ENCODE peak calls at places on chromosomes 7 and 10, in seven cellular contexts. One of them, this sample, is unnamed.

GRCh38 chr10:131219584-131219886 is 92.0 kb downstream of the TCERG1L start:
- DNase-seq in mesendoderm: no peak
- DNase-seq in PC-3: no peak
- DNase-seq in gastrocnemius medialis: no peak
- DNase-seq in mesenchymal stem cell: no peak
- DNase-seq in pancreas: no peak
- DNase-seq in breast epithelium: no peak
- DNase-seq in this sample: no peak

GRCh38 chr10:17214991-17215781 is 12.9 kb upstream of the VIM start:
- DNase-seq in mesendoderm: no peak
- DNase-seq in PC-3: peak
- DNase-seq in gastrocnemius medialis: no peak
- DNase-seq in mesenchymal stem cell: peak
- DNase-seq in pancreas: no peak
- DNase-seq in breast epithelium: no peak
- DNase-seq in this sample: no peak

GRCh38 chr7:106450716-106451115 is 165.9 kb upstream of the NAMPT start:
- DNase-seq in mesendoderm: no peak
- DNase-seq in PC-3: no peak
- DNase-seq in gastrocnemius medialis: no peak
- DNase-seq in mesenchymal stem cell: no peak
- DNase-seq in pancreas: no peak
- DNase-seq in breast epithelium: no peak
- DNase-seq in this sample: no peak

GRCh38 chr7:22654836-22655235 is 72.2 kb upstream of the IL6 start:
- DNase-seq in mesendoderm: no peak
- DNase-seq in PC-3: no peak
- DNase-seq in gastrocnemius medialis: no peak
- DNase-seq in mesenchymal stem cell: no peak
- DNase-seq in pancreas: no peak
- DNase-seq in breast epithelium: no peak
- DNase-seq in this sample: no peak

GRCh38 chr10:104809288-104810090 is 168.4 kb downstream of the SORCS3 start:
- DNase-seq in mesendoderm: peak
- DNase-seq in PC-3: peak
- DNase-seq in gastrocnemius medialis: no peak
- DNase-seq in mesenchymal stem cell: no peak
- DNase-seq in pancreas: no peak
- DNase-seq in breast epithelium: no peak
- DNase-seq in this sample: no peak

GRCh38 chr10:81104494-81104893 is 566.8 kb downstream of the SH2D4B start:
- DNase-seq in mesendoderm: no peak
- DNase-seq in PC-3: no peak
- DNase-seq in gastrocnemius medialis: no peak
- DNase-seq in mesenchymal stem cell: no peak
- DNase-seq in pancreas: no peak
- DNase-seq in breast epithelium: no peak
- DNase-seq in this sample: no peak

GRCh38 chr10:74008212-74008731 is 10.4 kb downstream of the VCL start:
- DNase-seq in mesendoderm: no peak
- DNase-seq in PC-3: peak
- DNase-seq in gastrocnemius medialis: no peak
- DNase-seq in mesenchymal stem cell: peak
- DNase-seq in pancreas: no peak
- DNase-seq in breast epithelium: no peak
- DNase-seq in this sample: no peak

GRCh38 chr7:25541064-25541463 is 312.8 kb upstream of the NPVF start:
- DNase-seq in mesendoderm: no peak
- DNase-seq in PC-3: no peak
- DNase-seq in gastrocnemius medialis: no peak
- DNase-seq in mesenchymal stem cell: no peak
- DNase-seq in pancreas: no peak
- DNase-seq in breast epithelium: no peak
- DNase-seq in this sample: no peak

GRCh38 chr10:115092258-115092554 is 959 bp upstream of the ATRNL1 start:
- DNase-seq in mesendoderm: no peak
- DNase-seq in PC-3: no peak
- DNase-seq in gastrocnemius medialis: no peak
- DNase-seq in mesenchymal stem cell: no peak
- DNase-seq in pancreas: no peak
- DNase-seq in breast epithelium: no peak
- DNase-seq in this sample: no peak

GRCh38 chr10:34698979-34699378 is 116.1 kb downstream of the PARD3 start:
- DNase-seq in mesendoderm: peak
- DNase-seq in PC-3: peak
- DNase-seq in gastrocnemius medialis: no peak
- DNase-seq in mesenchymal stem cell: no peak
- DNase-seq in pancreas: no peak
- DNase-seq in breast epithelium: no peak
- DNase-seq in this sample: no peak

GRCh38 chr10:92103376-92104084 is 180.0 kb downstream of the BTAF1 start:
- DNase-seq in mesendoderm: no peak
- DNase-seq in PC-3: peak
- DNase-seq in gastrocnemius medialis: no peak
- DNase-seq in mesenchymal stem cell: no peak
- DNase-seq in pancreas: no peak
- DNase-seq in breast epithelium: no peak
- DNase-seq in this sample: no peak

GRCh38 chr7:94643771-94644545 is 12.0 kb downstream of the SGCE start:
- DNase-seq in mesendoderm: no peak
- DNase-seq in PC-3: peak
- DNase-seq in gastrocnemius medialis: no peak
- DNase-seq in mesenchymal stem cell: no peak
- DNase-seq in pancreas: no peak
- DNase-seq in breast epithelium: no peak
- DNase-seq in this sample: no peak

GRCh38 chr7:32941181-32941995 is 15.9 kb upstream of the FKBP9 start:
- DNase-seq in mesendoderm: no peak
- DNase-seq in PC-3: no peak
- DNase-seq in gastrocnemius medialis: no peak
- DNase-seq in mesenchymal stem cell: peak
- DNase-seq in pancreas: no peak
- DNase-seq in breast epithelium: no peak
- DNase-seq in this sample: no peak

GRCh38 chr7:112745635-112746034 is 44.6 kb downstream of the TMEM168 start:
- DNase-seq in mesendoderm: no peak
- DNase-seq in PC-3: no peak
- DNase-seq in gastrocnemius medialis: no peak
- DNase-seq in mesenchymal stem cell: no peak
- DNase-seq in pancreas: no peak
- DNase-seq in breast epithelium: no peak
- DNase-seq in this sample: no peak

GRCh38 chr7:142901426-142902259 is 16.1 kb upstream of the TRPV6 start:
- DNase-seq in mesendoderm: peak
- DNase-seq in PC-3: no peak
- DNase-seq in gastrocnemius medialis: no peak
- DNase-seq in mesenchymal stem cell: no peak
- DNase-seq in pancreas: no peak
- DNase-seq in breast epithelium: no peak
- DNase-seq in this sample: no peak

GRCh38 chr10:123912466-123913201 is 21.0 kb upstream of the CPXM2 start:
- DNase-seq in mesendoderm: no peak
- DNase-seq in PC-3: no peak
- DNase-seq in gastrocnemius medialis: no peak
- DNase-seq in mesenchymal stem cell: no peak
- DNase-seq in pancreas: no peak
- DNase-seq in breast epithelium: no peak
- DNase-seq in this sample: no peak

GRCh38 chr7:73520673-73521635 is 1.1 kb downstream of the BAZ1B start:
- DNase-seq in mesendoderm: peak
- DNase-seq in PC-3: peak
- DNase-seq in gastrocnemius medialis: no peak
- DNase-seq in mesenchymal stem cell: peak
- DNase-seq in pancreas: peak
- DNase-seq in breast epithelium: no peak
- DNase-seq in this sample: no peak

GRCh38 chr10:61399386-61399785 is 53.8 kb downstream of the TMEM26 start:
- DNase-seq in mesendoderm: no peak
- DNase-seq in PC-3: peak
- DNase-seq in gastrocnemius medialis: no peak
- DNase-seq in mesenchymal stem cell: no peak
- DNase-seq in pancreas: no peak
- DNase-seq in breast epithelium: no peak
- DNase-seq in this sample: no peak

GRCh38 chr7:48112431-48113165 is 23.5 kb downstream of the UPP1 start:
- DNase-seq in mesendoderm: no peak
- DNase-seq in PC-3: peak
- DNase-seq in gastrocnemius medialis: no peak
- DNase-seq in mesenchymal stem cell: no peak
- DNase-seq in pancreas: no peak
- DNase-seq in breast epithelium: no peak
- DNase-seq in this sample: no peak

GRCh38 chr10:77228559-77228958 is 409.0 kb downstream of the KCNMA1 start:
- DNase-seq in mesendoderm: no peak
- DNase-seq in PC-3: no peak
- DNase-seq in gastrocnemius medialis: no peak
- DNase-seq in mesenchymal stem cell: no peak
- DNase-seq in pancreas: no peak
- DNase-seq in breast epithelium: no peak
- DNase-seq in this sample: no peak

GRCh38 chr10:117740696-117741222 is 198.2 kb downstream of the EMX2 start:
- DNase-seq in mesendoderm: no peak
- DNase-seq in PC-3: no peak
- DNase-seq in gastrocnemius medialis: no peak
- DNase-seq in mesenchymal stem cell: no peak
- DNase-seq in pancreas: no peak
- DNase-seq in breast epithelium: no peak
- DNase-seq in this sample: no peak

GRCh38 chr10:119428789-119429188 is 113.7 kb downstream of the RGS10 start:
- DNase-seq in mesendoderm: no peak
- DNase-seq in PC-3: no peak
- DNase-seq in gastrocnemius medialis: no peak
- DNase-seq in mesenchymal stem cell: peak
- DNase-seq in pancreas: no peak
- DNase-seq in breast epithelium: no peak
- DNase-seq in this sample: no peak

DNA sequence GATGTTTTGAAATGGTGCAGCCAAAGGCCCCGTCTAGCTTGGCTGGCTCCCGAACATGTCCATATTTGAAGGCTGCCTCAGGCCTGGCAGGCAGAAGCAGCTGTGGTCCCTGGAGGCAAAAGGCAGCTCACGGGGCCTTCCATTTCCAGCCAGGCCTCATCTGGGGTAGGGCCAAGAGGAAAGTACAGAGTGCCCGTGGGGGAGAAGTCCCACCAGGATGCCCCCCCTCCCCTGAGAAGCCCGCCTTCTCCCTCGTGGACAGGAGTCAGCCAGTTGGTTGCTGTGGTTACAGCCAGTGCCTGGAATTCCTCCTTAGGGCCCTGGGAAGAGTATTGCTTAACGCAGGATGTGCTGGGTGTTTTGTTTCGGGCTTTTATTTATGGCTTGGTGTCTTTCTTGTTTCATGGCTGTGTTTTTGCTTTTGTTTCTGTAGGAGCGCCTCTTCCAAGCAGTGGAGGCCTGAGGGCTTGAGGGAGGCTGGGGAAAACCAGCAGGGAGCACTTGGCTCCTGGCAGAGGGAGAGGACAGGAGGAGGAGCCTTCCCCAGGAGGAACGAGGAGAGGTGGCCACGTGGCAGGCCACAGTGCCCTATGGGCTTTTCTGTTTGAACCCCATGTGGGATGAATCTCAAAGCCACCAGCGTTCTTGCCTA is 45.4 kb downstream of the CHST3 start:
- DNase-seq in mesendoderm: peak
- DNase-seq in PC-3: no peak
- DNase-seq in gastrocnemius medialis: peak
- DNase-seq in mesenchymal stem cell: peak
- DNase-seq in pancreas: peak
- DNase-seq in breast epithelium: peak
- DNase-seq in this sample: peak
- H3K27ac ChIP-seq in mesendoderm: peak
- H3K27ac ChIP-seq in PC-3: no peak
- H3K27ac ChIP-seq in gastrocnemius medialis: peak
- H3K27ac ChIP-seq in mesenchymal stem cell: peak
- H3K27ac ChIP-seq in pancreas: peak
- H3K27ac ChIP-seq in breast epithelium: peak
- H3K27ac ChIP-seq in this sample: peak

GRCh38 chr10:627032-627992 is 62.2 kb downstream of the DIP2C start:
- DNase-seq in mesendoderm: no peak
- DNase-seq in PC-3: no peak
- DNase-seq in gastrocnemius medialis: no peak
- DNase-seq in mesenchymal stem cell: no peak
- DNase-seq in pancreas: no peak
- DNase-seq in breast epithelium: no peak
- DNase-seq in this sample: no peak
- H3K27ac ChIP-seq in mesendoderm: no peak
- H3K27ac ChIP-seq in PC-3: no peak
- H3K27ac ChIP-seq in gastrocnemius medialis: peak
- H3K27ac ChIP-seq in mesenchymal stem cell: no peak
- H3K27ac ChIP-seq in pancreas: no peak
- H3K27ac ChIP-seq in breast epithelium: no peak
- H3K27ac ChIP-seq in this sample: peak

GRCh38 chr10:125035136-125035535 is 93.2 kb downstream of the ZRANB1 start:
- DNase-seq in mesendoderm: peak
- DNase-seq in PC-3: peak
- DNase-seq in gastrocnemius medialis: no peak
- DNase-seq in mesenchymal stem cell: peak
- DNase-seq in pancreas: no peak
- DNase-seq in breast epithelium: no peak
- DNase-seq in this sample: no peak
- H3K27ac ChIP-seq in mesendoderm: no peak
- H3K27ac ChIP-seq in PC-3: peak
- H3K27ac ChIP-seq in gastrocnemius medialis: no peak
- H3K27ac ChIP-seq in mesenchymal stem cell: peak
- H3K27ac ChIP-seq in pancreas: no peak
- H3K27ac ChIP-seq in breast epithelium: no peak
- H3K27ac ChIP-seq in this sample: no peak

GRCh38 chr7:98202367-98203195 is 8.7 kb upstream of the BHLHA15 start:
- DNase-seq in mesendoderm: no peak
- DNase-seq in PC-3: no peak
- DNase-seq in gastrocnemius medialis: no peak
- DNase-seq in mesenchymal stem cell: no peak
- DNase-seq in pancreas: no peak
- DNase-seq in breast epithelium: no peak
- DNase-seq in this sample: no peak
- H3K27ac ChIP-seq in mesendoderm: no peak
- H3K27ac ChIP-seq in PC-3: no peak
- H3K27ac ChIP-seq in gastrocnemius medialis: no peak
- H3K27ac ChIP-seq in mesenchymal stem cell: no peak
- H3K27ac ChIP-seq in pancreas: no peak
- H3K27ac ChIP-seq in breast epithelium: no peak
- H3K27ac ChIP-seq in this sample: no peak

GRCh38 chr10:36630267-36630666 is 495.1 kb upstream of the ANKRD30A start:
- DNase-seq in mesendoderm: no peak
- DNase-seq in PC-3: peak
- DNase-seq in gastrocnemius medialis: no peak
- DNase-seq in mesenchymal stem cell: no peak
- DNase-seq in pancreas: no peak
- DNase-seq in breast epithelium: no peak
- DNase-seq in this sample: no peak

GRCh38 chr10:36624551-36625100 is 500.8 kb upstream of the ANKRD30A start:
- DNase-seq in mesendoderm: no peak
- DNase-seq in PC-3: peak
- DNase-seq in gastrocnemius medialis: no peak
- DNase-seq in mesenchymal stem cell: no peak
- DNase-seq in pancreas: no peak
- DNase-seq in breast epithelium: no peak
- DNase-seq in this sample: no peak

GRCh38 chr10:36634916-36635315 is 490.5 kb upstream of the ANKRD30A start:
- DNase-seq in mesendoderm: no peak
- DNase-seq in PC-3: peak
- DNase-seq in gastrocnemius medialis: no peak
- DNase-seq in mesenchymal stem cell: peak
- DNase-seq in pancreas: no peak
- DNase-seq in breast epithelium: no peak
- DNase-seq in this sample: no peak

GRCh38 chr10:36629476-36629875 is 495.9 kb upstream of the ANKRD30A start:
- DNase-seq in mesendoderm: no peak
- DNase-seq in PC-3: peak
- DNase-seq in gastrocnemius medialis: no peak
- DNase-seq in mesenchymal stem cell: no peak
- DNase-seq in pancreas: no peak
- DNase-seq in breast epithelium: no peak
- DNase-seq in this sample: no peak
- H3K27ac ChIP-seq in mesendoderm: no peak
- H3K27ac ChIP-seq in PC-3: peak
- H3K27ac ChIP-seq in gastrocnemius medialis: no peak
- H3K27ac ChIP-seq in mesenchymal stem cell: no peak
- H3K27ac ChIP-seq in pancreas: no peak
- H3K27ac ChIP-seq in breast epithelium: no peak
- H3K27ac ChIP-seq in this sample: no peak

This sample was measured in substantia nigra.